ENCODE peak calls at places on chromosomes 3 and 15, in six cellular contexts. J, Q, M, S, F and T are unnamed samples.
A peak's percentile ranks its signal among the peaks of the same experiment; 100 is the strongest.

GRCh38 chr3:123406598-123406997 is 42.3 kb downstream of the ADCY5 start:
- DNase-seq in J (no peak), Q (no peak), M (no peak), S (no peak), F (no peak), T (no peak)

GRCh38 chr3:190001426-190001825 is 119.3 kb downstream of the P3H2 start:
- DNase-seq in J (no peak), Q (no peak), M (no peak), S (no peak), F (no peak), T (no peak)

GRCh38 chr3:17260257-17260656 is 375.5 kb downstream of the PLCL2 start:
- DNase-seq in J (no peak), Q (no peak), M (no peak), S (no peak), F (no peak), T (no peak)

GRCh38 chr3:150543128-150543527 is 3.2 kb downstream of the SERP1 start:
- DNase-seq in J (no peak), Q (no peak), M (no peak), S (no peak), F (no peak), T (no peak)

GRCh38 chr15:90617171-90617570 is 87.4 kb downstream of the CRTC3 start:
- DNase-seq in J (no peak), Q (no peak), M (no peak), S (no peak), F (no peak), T (no peak)

GRCh38 chr15:65785151-65785550 is 6.9 kb downstream of the DENND4A start:
- DNase-seq in J (no peak), Q (no peak), M (no peak), S (no peak), F (no peak), T (no peak)

GRCh38 chr3:127172670-127173515 is 20.0 kb upstream of the PRR23E start:
- DNase-seq in J (peak; percentile 27), Q (peak; percentile 22), M (peak; percentile 61), S (no peak), F (peak; percentile 52), T (no peak)

GRCh38 chr3:187295635-187296034 is 4.1 kb upstream of the MASP1 start:
- DNase-seq in J (no peak), Q (no peak), M (no peak), S (no peak), F (no peak), T (no peak)

GRCh38 chr3:33980252-33980651 is 181.8 kb downstream of the PDCD6IP start:
- DNase-seq in J (no peak), Q (peak; percentile 38), M (peak; percentile 68), S (no peak), F (peak; percentile 80), T (no peak)